ENCODE peak calls at places on chromosome 6, in seven cellular contexts. U is fibroblast of lung; G is pancreas; S is OCI-LY7; H is stomach; C is CD8-positive, alpha-beta T cell; B is GM23248. N is an unnamed sample. For H3K9me3 and H3K4me1, the result is how much of the 10 kb centered on the place peaks cover.

GRCh38 chr6:52087498-52087999 is at the start of gene PKHD1:
- DNase-seq in U (no peak), G (peak), S (peak), H (peak), C (no peak), B (peak), N (no peak)

GRCh38 chr6:158642097-158642601 is 2.4 kb downstream of the DYNLT1 start:
- DNase-seq in U (peak), G (no peak), S (no peak), H (peak), C (peak), B (peak), N (peak)

GRCh38 chr6:49634080-49634810 is 2.4 kb downstream of the RHAG start:
- DNase-seq in U (no peak), G (no peak), S (no peak), H (no peak), C (no peak), B (no peak), N (no peak)

GRCh38 chr6:45619994-45620471 is 242.3 kb upstream of the SUPT3H start:
- DNase-seq in U (peak), G (no peak), S (peak), H (no peak), C (no peak), B (peak), N (no peak)

GRCh38 chr6:144219056-144219685 is 66.0 kb upstream of the UTRN start:
- DNase-seq in U (peak), G (no peak), S (peak), H (no peak), C (no peak), B (peak), N (no peak)

GRCh38 chr6:140436023-140436811 is 1061.8 kb upstream of the CITED2 start:
- DNase-seq in U (no peak), G (no peak), S (no peak), H (no peak), C (no peak), B (peak), N (no peak)

GRCh38 chr6:19803331-19804330 is 33.5 kb upstream of the ID4 start:
- DNase-seq in U (peak), G (no peak), S (peak), H (no peak), C (no peak), B (peak), N (no peak)

GRCh38 chr6:137878810-137879285 is 11.8 kb downstream of the TNFAIP3 start:
- DNase-seq in U (no peak), G (no peak), S (no peak), H (no peak), C (no peak), B (no peak), N (no peak)

GRCh38 chr6:30724906-30725667 is 4.9 kb downstream of the TUBB start:
- DNase-seq in U (no peak), G (no peak), S (no peak), H (no peak), C (no peak), B (peak), N (no peak)

GRCh38 chr6:4319992-4320683 is 184.8 kb upstream of the ECI2 start:
- DNase-seq in U (peak), G (no peak), S (no peak), H (no peak), C (no peak), B (peak), N (no peak)

GRCh38 chr6:41088451-41088850 is 15.7 kb downstream of the NFYA start:
- DNase-seq in U (no peak), G (no peak), S (no peak), H (no peak), C (no peak), B (no peak), N (no peak)

GRCh38 chr6:30821862-30822784 is 62.2 kb upstream of the DDR1 start:
- DNase-seq in U (peak), G (no peak), S (peak), H (no peak), C (no peak), B (peak), N (no peak)

GRCh38 chr6:107931894-107932293 is 26.1 kb downstream of the SEC63 start:
- DNase-seq in U (no peak), G (no peak), S (no peak), H (no peak), C (no peak), B (no peak), N (no peak)

GRCh38 chr6:107941199-107941598 is 16.8 kb downstream of the SEC63 start:
- DNase-seq in U (no peak), G (no peak), S (no peak), H (no peak), C (no peak), B (no peak), N (no peak)

GRCh38 chr6:107941627-107942026 is 16.4 kb downstream of the SEC63 start:
- DNase-seq in U (no peak), G (no peak), S (no peak), H (no peak), C (no peak), B (no peak), N (no peak)

GRCh38 chr6:107932580-107932979 is 25.4 kb downstream of the SEC63 start:
- DNase-seq in U (no peak), G (no peak), S (no peak), H (no peak), C (no peak), B (no peak), N (no peak)

DNA sequence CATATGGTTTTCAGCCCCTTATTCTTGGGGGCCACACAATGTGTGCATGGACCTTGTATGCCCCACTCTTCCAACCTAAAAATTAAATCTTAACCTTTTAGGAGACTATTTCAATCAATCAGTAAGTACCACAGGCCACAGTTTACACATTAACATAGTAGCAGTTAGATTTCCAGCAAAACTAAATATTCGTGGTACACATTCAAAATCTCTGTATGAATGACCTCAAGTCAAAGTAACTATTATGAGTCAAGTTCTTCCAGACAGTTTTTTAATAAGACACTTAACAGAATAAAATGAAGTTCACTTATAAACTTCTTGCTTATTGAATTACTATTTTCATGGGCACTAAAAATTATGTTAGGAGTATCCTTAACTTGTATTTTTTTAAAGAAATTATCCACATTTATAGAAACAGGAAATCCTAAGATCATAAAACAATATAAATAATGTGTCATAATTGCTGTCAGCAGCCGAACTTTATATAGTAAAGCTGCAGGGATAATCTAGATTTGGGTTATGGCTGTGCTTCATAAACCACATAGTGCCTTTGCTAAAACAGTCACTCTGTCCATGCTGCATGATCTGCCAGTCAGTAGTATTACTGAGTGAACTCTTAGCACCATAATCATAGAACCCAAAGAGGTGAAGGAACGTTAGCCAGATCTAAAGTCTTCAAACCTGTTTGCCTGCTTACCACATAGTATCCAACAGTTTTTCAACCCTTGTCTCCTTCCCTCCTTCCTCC is 21.7 kb downstream of the SEC63 start:
- DNase-seq in U (no peak), G (no peak), S (no peak), H (no peak), C (no peak), B (peak), N (no peak)
- H3K9me3 ChIP-seq in U (under half), G (under half), S (under half), H (under half), C (under half), B (under half), N (under half)

DNA sequence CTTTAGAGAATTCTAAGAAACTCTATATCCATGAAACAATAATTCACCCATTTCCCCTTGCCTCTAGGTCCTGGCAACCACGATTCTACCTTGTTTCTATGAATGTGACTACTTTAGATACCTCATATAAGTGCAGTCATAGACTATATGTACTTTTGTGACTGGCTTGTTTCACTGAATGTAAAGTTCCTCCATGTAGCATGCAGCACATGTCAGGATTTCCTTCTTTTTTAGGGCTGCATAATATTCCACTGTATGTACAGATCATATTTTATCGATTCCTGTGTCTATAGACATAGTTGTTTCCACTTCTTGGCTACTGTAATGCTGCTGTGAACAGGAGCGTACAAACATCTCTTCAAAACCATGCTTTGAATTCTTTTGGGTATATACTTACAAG is 11.7 kb downstream of the EEF1E1 start:
- DNase-seq in U (no peak), G (no peak), S (no peak), H (no peak), C (no peak), B (no peak), N (no peak)
- H3K27ac ChIP-seq in U (no peak), G (no peak), S (no peak), H (no peak), C (no peak), B (no peak), N (no peak)

GRCh38 chr6:128492386-128492785 is 28.0 kb downstream of the PTPRK start:
- DNase-seq in U (peak), G (no peak), S (no peak), H (peak), C (no peak), B (no peak), N (no peak)
- H3K4me1 ChIP-seq in U (under half), G (under half), S (under half), H (half or more), C (under half), B (under half), N (under half)

GRCh38 chr6:22904413-22904812 is 335.0 kb downstream of the HDGFL1 start:
- DNase-seq in U (no peak), G (no peak), S (no peak), H (no peak), C (no peak), B (no peak), N (no peak)
- H3K9me3 ChIP-seq in U (under half), G (under half), S (under half), H (under half), C (under half), B (under half), N (under half)

DNA sequence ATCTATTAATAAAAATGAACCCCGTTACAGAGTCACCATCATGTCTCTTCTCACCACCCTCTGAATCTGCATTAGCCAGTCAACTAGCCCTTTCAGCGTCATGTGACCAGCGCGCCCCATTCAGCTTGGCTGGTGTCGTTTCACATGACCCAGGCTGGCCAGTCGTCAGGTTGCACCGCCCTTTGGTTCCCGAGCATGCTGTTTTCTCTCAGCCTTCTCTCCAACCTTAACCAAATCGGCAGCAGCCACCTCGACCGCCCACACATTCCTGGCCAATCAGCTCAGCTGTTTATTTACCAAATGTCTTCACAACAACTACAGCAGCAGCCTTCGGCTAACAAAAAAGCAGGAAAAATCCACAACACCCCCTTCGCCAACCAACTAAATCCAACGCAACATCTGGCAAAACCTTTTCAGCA is 5.6 kb downstream of the SRSF3 start:
- DNase-seq in U (peak), G (no peak), S (no peak), H (peak), C (peak), B (peak), N (no peak)
- H3K27ac ChIP-seq in U (no peak), G (no peak), S (no peak), H (peak), C (no peak), B (peak), N (no peak)

DNA sequence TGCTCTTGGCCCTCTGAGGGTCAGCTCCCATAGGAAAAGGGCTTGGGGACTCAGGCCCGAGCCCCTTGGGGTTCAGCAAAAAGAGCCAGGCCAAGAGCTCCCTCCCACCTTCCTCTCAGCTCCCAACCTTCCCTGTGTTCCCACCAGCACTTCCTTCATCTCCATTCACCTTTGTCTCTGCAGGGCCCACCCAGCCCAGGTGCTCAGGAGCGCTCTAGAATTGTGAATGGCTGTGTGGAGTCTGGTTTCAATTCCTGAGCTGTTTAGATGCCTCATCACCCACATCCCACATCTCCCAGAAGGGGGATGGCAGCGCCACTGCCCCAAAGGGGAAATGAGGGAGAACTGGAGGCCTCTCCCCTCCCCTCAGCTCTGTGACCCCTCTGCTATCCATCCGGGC is 7.7 kb downstream of the GRM4 start:
- DNase-seq in U (no peak), G (no peak), S (no peak), H (no peak), C (no peak), B (no peak), N (no peak)
- H3K4me1 ChIP-seq in U (under half), G (under half), S (under half), H (under half), C (under half), B (under half), N (under half)

GRCh38 chr6:168581236-168581635 is 140.3 kb downstream of the SMOC2 start:
- DNase-seq in U (no peak), G (no peak), S (no peak), H (no peak), C (no peak), B (no peak), N (peak)

GRCh38 chr6:168583821-168584220 is 142.8 kb downstream of the SMOC2 start:
- DNase-seq in U (no peak), G (no peak), S (no peak), H (peak), C (no peak), B (no peak), N (no peak)

GRCh38 chr6:168582581-168582981 is 141.6 kb downstream of the SMOC2 start:
- DNase-seq in U (no peak), G (no peak), S (no peak), H (no peak), C (no peak), B (no peak), N (peak)

GRCh38 chr6:168583126-168583525 is 142.1 kb downstream of the SMOC2 start:
- DNase-seq in U (no peak), G (no peak), S (no peak), H (no peak), C (no peak), B (no peak), N (no peak)

GRCh38 chr6:168581706-168582105 is 140.7 kb downstream of the SMOC2 start:
- DNase-seq in U (no peak), G (no peak), S (no peak), H (no peak), C (no peak), B (no peak), N (peak)
- H3K9me3 ChIP-seq in U (under half), G (under half), S (under half), H (under half), C (under half), B (under half), N (under half)

N was measured in ascending aorta.